ENCODE peak calls at places on chromosomes 5 and 9, in eight cellular contexts. One of them, this sample, is unnamed.

GRCh38 chr9:90032296-90033029 is 427.7 kb downstream of the GADD45G start:
- DNase-seq in Calu3: no peak
- DNase-seq in CD4-positive, alpha-beta T cell: no peak
- DNase-seq in body of pancreas: no peak
- DNase-seq in lung: no peak
- DNase-seq in cardiac muscle cell: no peak
- DNase-seq in lower lobe of right lung: no peak
- DNase-seq in cardiac fibroblast: no peak
- DNase-seq in this sample: no peak

GRCh38 chr9:112043423-112043822 is 131.7 kb downstream of the SUSD1 start:
- DNase-seq in lung: no peak
- DNase-seq in Calu3: no peak
- DNase-seq in CD4-positive, alpha-beta T cell: no peak
- DNase-seq in cardiac fibroblast: no peak
- DNase-seq in body of pancreas: no peak
- DNase-seq in lower lobe of right lung: no peak
- DNase-seq in cardiac muscle cell: no peak
- DNase-seq in this sample: no peak

GRCh38 chr5:178249191-178249989 is 16.8 kb upstream of the PHYKPL start:
- DNase-seq in cardiac muscle cell: peak
- DNase-seq in Calu3: no peak
- DNase-seq in body of pancreas: no peak
- DNase-seq in cardiac fibroblast: peak
- DNase-seq in CD4-positive, alpha-beta T cell: no peak
- DNase-seq in lower lobe of right lung: no peak
- DNase-seq in lung: no peak
- DNase-seq in this sample: no peak

GRCh38 chr5:57338068-57338848 is 144.4 kb downstream of the ACTBL2 start:
- DNase-seq in body of pancreas: peak
- DNase-seq in cardiac fibroblast: peak
- DNase-seq in lung: no peak
- DNase-seq in Calu3: peak
- DNase-seq in CD4-positive, alpha-beta T cell: no peak
- DNase-seq in lower lobe of right lung: no peak
- DNase-seq in cardiac muscle cell: peak
- DNase-seq in this sample: no peak

GRCh38 chr9:109014267-109015025 is 1.1 kb upstream of the CTNNAL1 start:
- DNase-seq in lower lobe of right lung: no peak
- DNase-seq in cardiac muscle cell: peak
- DNase-seq in CD4-positive, alpha-beta T cell: no peak
- DNase-seq in cardiac fibroblast: peak
- DNase-seq in Calu3: no peak
- DNase-seq in lung: no peak
- DNase-seq in body of pancreas: no peak
- DNase-seq in this sample: no peak

GRCh38 chr9:94946256-94946655 is 219.8 kb downstream of the AOPEP start:
- DNase-seq in lung: no peak
- DNase-seq in lower lobe of right lung: no peak
- DNase-seq in Calu3: no peak
- DNase-seq in cardiac muscle cell: no peak
- DNase-seq in body of pancreas: no peak
- DNase-seq in CD4-positive, alpha-beta T cell: no peak
- DNase-seq in cardiac fibroblast: no peak
- DNase-seq in this sample: no peak

GRCh38 chr9:20353931-20354652 is 268.2 kb downstream of the MLLT3 start:
- DNase-seq in Calu3: no peak
- DNase-seq in CD4-positive, alpha-beta T cell: no peak
- DNase-seq in lower lobe of right lung: no peak
- DNase-seq in cardiac muscle cell: no peak
- DNase-seq in cardiac fibroblast: peak
- DNase-seq in body of pancreas: no peak
- DNase-seq in lung: no peak
- DNase-seq in this sample: no peak

GRCh38 chr9:88587885-88588628 is 53.1 kb downstream of the NXNL2 start:
- DNase-seq in CD4-positive, alpha-beta T cell: no peak
- DNase-seq in body of pancreas: no peak
- DNase-seq in lung: no peak
- DNase-seq in cardiac fibroblast: peak
- DNase-seq in lower lobe of right lung: no peak
- DNase-seq in cardiac muscle cell: no peak
- DNase-seq in Calu3: no peak
- DNase-seq in this sample: no peak

GRCh38 chr5:6729400-6730310 is 16.4 kb downstream of the TENT4A start:
- DNase-seq in lung: no peak
- DNase-seq in cardiac muscle cell: no peak
- DNase-seq in CD4-positive, alpha-beta T cell: peak
- DNase-seq in body of pancreas: peak
- DNase-seq in lower lobe of right lung: no peak
- DNase-seq in Calu3: no peak
- DNase-seq in cardiac fibroblast: no peak
- DNase-seq in this sample: no peak

GRCh38 chr9:112348257-112348992 is 15.0 kb upstream of the PTBP3 start:
- DNase-seq in lower lobe of right lung: peak
- DNase-seq in lung: peak
- DNase-seq in CD4-positive, alpha-beta T cell: peak
- DNase-seq in cardiac fibroblast: peak
- DNase-seq in Calu3: peak
- DNase-seq in body of pancreas: peak
- DNase-seq in cardiac muscle cell: peak
- DNase-seq in this sample: peak

GRCh38 chr5:58681943-58682342 is 99.1 kb downstream of the RAB3C start:
- DNase-seq in cardiac muscle cell: no peak
- DNase-seq in Calu3: no peak
- DNase-seq in cardiac fibroblast: no peak
- DNase-seq in lower lobe of right lung: no peak
- DNase-seq in lung: no peak
- DNase-seq in body of pancreas: no peak
- DNase-seq in CD4-positive, alpha-beta T cell: no peak
- DNase-seq in this sample: no peak

GRCh38 chr9:127898433-127899199 is 787 bp downstream of the ST6GALNAC6 start:
- DNase-seq in CD4-positive, alpha-beta T cell: no peak
- DNase-seq in Calu3: no peak
- DNase-seq in cardiac muscle cell: peak
- DNase-seq in body of pancreas: peak
- DNase-seq in lower lobe of right lung: peak
- DNase-seq in lung: no peak
- DNase-seq in cardiac fibroblast: peak
- DNase-seq in this sample: no peak

GRCh38 chr5:105172918-105173317 is 1610.3 kb upstream of the NUDT12 start:
- DNase-seq in lung: no peak
- DNase-seq in lower lobe of right lung: no peak
- DNase-seq in Calu3: no peak
- DNase-seq in cardiac muscle cell: no peak
- DNase-seq in cardiac fibroblast: no peak
- DNase-seq in body of pancreas: no peak
- DNase-seq in CD4-positive, alpha-beta T cell: no peak
- DNase-seq in this sample: no peak

GRCh38 chr5:59040804-59041201 is 457.9 kb downstream of the RAB3C start:
- DNase-seq in Calu3: no peak
- DNase-seq in lower lobe of right lung: no peak
- DNase-seq in body of pancreas: no peak
- DNase-seq in cardiac fibroblast: no peak
- DNase-seq in cardiac muscle cell: no peak
- DNase-seq in lung: no peak
- DNase-seq in CD4-positive, alpha-beta T cell: no peak
- DNase-seq in this sample: no peak

GRCh38 chr5:59346514-59346913 is 547.0 kb downstream of the PDE4D start:
- DNase-seq in lower lobe of right lung: no peak
- DNase-seq in CD4-positive, alpha-beta T cell: no peak
- DNase-seq in Calu3: no peak
- DNase-seq in cardiac muscle cell: no peak
- DNase-seq in lung: no peak
- DNase-seq in cardiac fibroblast: no peak
- DNase-seq in body of pancreas: no peak
- DNase-seq in this sample: no peak

GRCh38 chr9:114364528-114365041 is 23.2 kb downstream of the AKNA start:
- DNase-seq in lung: no peak
- DNase-seq in cardiac fibroblast: peak
- DNase-seq in cardiac muscle cell: no peak
- DNase-seq in CD4-positive, alpha-beta T cell: no peak
- DNase-seq in lower lobe of right lung: no peak
- DNase-seq in Calu3: no peak
- DNase-seq in body of pancreas: no peak
- DNase-seq in this sample: peak

GRCh38 chr9:2193565-2193964 is 178.4 kb downstream of the SMARCA2 start:
- DNase-seq in CD4-positive, alpha-beta T cell: no peak
- DNase-seq in body of pancreas: no peak
- DNase-seq in Calu3: no peak
- DNase-seq in cardiac muscle cell: no peak
- DNase-seq in cardiac fibroblast: no peak
- DNase-seq in lung: no peak
- DNase-seq in lower lobe of right lung: no peak
- DNase-seq in this sample: no peak

GRCh38 chr9:92141144-92142129 is 26.2 kb upstream of the SPTLC1 start:
- DNase-seq in CD4-positive, alpha-beta T cell: no peak
- DNase-seq in body of pancreas: peak
- DNase-seq in Calu3: peak
- DNase-seq in lower lobe of right lung: no peak
- DNase-seq in lung: no peak
- DNase-seq in cardiac fibroblast: peak
- DNase-seq in cardiac muscle cell: peak
- DNase-seq in this sample: no peak
- TF ChIP-seq CTCF in CD4-positive, alpha-beta T cell: no peak
- TF ChIP-seq CTCF in body of pancreas: no peak
- TF ChIP-seq CTCF in Calu3: no peak
- TF ChIP-seq CTCF in lower lobe of right lung: no peak
- TF ChIP-seq CTCF in lung: no peak
- TF ChIP-seq CTCF in cardiac fibroblast: no peak
- TF ChIP-seq CTCF in cardiac muscle cell: no peak
- TF ChIP-seq CTCF in this sample: no peak

GRCh38 chr5:32474201-32474854 is 29.8 kb upstream of the ZFR start:
- DNase-seq in body of pancreas: no peak
- DNase-seq in CD4-positive, alpha-beta T cell: no peak
- DNase-seq in Calu3: no peak
- DNase-seq in cardiac fibroblast: no peak
- DNase-seq in cardiac muscle cell: no peak
- DNase-seq in lower lobe of right lung: no peak
- DNase-seq in lung: no peak
- DNase-seq in this sample: no peak

GRCh38 chr5:32476891-32477290 is 32.4 kb upstream of the ZFR start:
- DNase-seq in CD4-positive, alpha-beta T cell: no peak
- DNase-seq in lung: no peak
- DNase-seq in cardiac muscle cell: no peak
- DNase-seq in body of pancreas: no peak
- DNase-seq in lower lobe of right lung: no peak
- DNase-seq in cardiac fibroblast: no peak
- DNase-seq in Calu3: no peak
- DNase-seq in this sample: no peak

GRCh38 chr5:32475338-32476097 is 31.0 kb upstream of the ZFR start:
- DNase-seq in cardiac muscle cell: no peak
- DNase-seq in CD4-positive, alpha-beta T cell: no peak
- DNase-seq in cardiac fibroblast: peak
- DNase-seq in lower lobe of right lung: no peak
- DNase-seq in body of pancreas: no peak
- DNase-seq in lung: no peak
- DNase-seq in Calu3: no peak
- DNase-seq in this sample: no peak

GRCh38 chr5:32473072-32473471 is 28.5 kb upstream of the ZFR start:
- DNase-seq in lung: no peak
- DNase-seq in cardiac fibroblast: no peak
- DNase-seq in lower lobe of right lung: no peak
- DNase-seq in Calu3: no peak
- DNase-seq in body of pancreas: no peak
- DNase-seq in cardiac muscle cell: no peak
- DNase-seq in CD4-positive, alpha-beta T cell: no peak
- DNase-seq in this sample: no peak

GRCh38 chr5:32471784-32472183 is 27.2 kb upstream of the ZFR start:
- DNase-seq in cardiac muscle cell: no peak
- DNase-seq in lower lobe of right lung: no peak
- DNase-seq in cardiac fibroblast: no peak
- DNase-seq in body of pancreas: peak
- DNase-seq in CD4-positive, alpha-beta T cell: no peak
- DNase-seq in lung: no peak
- DNase-seq in Calu3: peak
- DNase-seq in this sample: no peak
- TF ChIP-seq CTCF in cardiac muscle cell: no peak
- TF ChIP-seq CTCF in lower lobe of right lung: no peak
- TF ChIP-seq CTCF in cardiac fibroblast: no peak
- TF ChIP-seq CTCF in body of pancreas: no peak
- TF ChIP-seq CTCF in CD4-positive, alpha-beta T cell: no peak
- TF ChIP-seq CTCF in lung: no peak
- TF ChIP-seq CTCF in Calu3: no peak
- TF ChIP-seq CTCF in this sample: no peak

GRCh38 chr5:69033690-69034089 is 60.1 kb upstream of the SLC30A5 start:
- DNase-seq in CD4-positive, alpha-beta T cell: no peak
- DNase-seq in lower lobe of right lung: no peak
- DNase-seq in cardiac fibroblast: no peak
- DNase-seq in body of pancreas: no peak
- DNase-seq in cardiac muscle cell: no peak
- DNase-seq in Calu3: no peak
- DNase-seq in lung: no peak
- DNase-seq in this sample: no peak
- TF ChIP-seq CTCF in CD4-positive, alpha-beta T cell: no peak
- TF ChIP-seq CTCF in lower lobe of right lung: no peak
- TF ChIP-seq CTCF in cardiac fibroblast: no peak
- TF ChIP-seq CTCF in body of pancreas: no peak
- TF ChIP-seq CTCF in cardiac muscle cell: no peak
- TF ChIP-seq CTCF in Calu3: no peak
- TF ChIP-seq CTCF in lung: no peak
- TF ChIP-seq CTCF in this sample: no peak

GRCh38 chr5:72767289-72768010 is 49.0 kb upstream of the TNPO1 start:
- DNase-seq in CD4-positive, alpha-beta T cell: no peak
- DNase-seq in Calu3: no peak
- DNase-seq in lung: no peak
- DNase-seq in cardiac muscle cell: peak
- DNase-seq in cardiac fibroblast: peak
- DNase-seq in body of pancreas: no peak
- DNase-seq in lower lobe of right lung: no peak
- DNase-seq in this sample: no peak
- TF ChIP-seq CTCF in CD4-positive, alpha-beta T cell: no peak
- TF ChIP-seq CTCF in Calu3: no peak
- TF ChIP-seq CTCF in lung: no peak
- TF ChIP-seq CTCF in cardiac muscle cell: no peak
- TF ChIP-seq CTCF in cardiac fibroblast: peak
- TF ChIP-seq CTCF in body of pancreas: no peak
- TF ChIP-seq CTCF in lower lobe of right lung: no peak
- TF ChIP-seq CTCF in this sample: no peak

GRCh38 chr5:180208435-180209081 is 453 bp downstream of the RASGEF1C start:
- DNase-seq in cardiac fibroblast: no peak
- DNase-seq in lower lobe of right lung: no peak
- DNase-seq in Calu3: peak
- DNase-seq in CD4-positive, alpha-beta T cell: no peak
- DNase-seq in cardiac muscle cell: peak
- DNase-seq in body of pancreas: no peak
- DNase-seq in lung: no peak
- DNase-seq in this sample: no peak

GRCh38 chr5:180208038-180208434 is 975 bp downstream of the RASGEF1C start:
- DNase-seq in lower lobe of right lung: no peak
- DNase-seq in CD4-positive, alpha-beta T cell: no peak
- DNase-seq in lung: no peak
- DNase-seq in body of pancreas: no peak
- DNase-seq in Calu3: no peak
- DNase-seq in cardiac muscle cell: no peak
- DNase-seq in cardiac fibroblast: no peak
- DNase-seq in this sample: no peak

GRCh38 chr5:180210961-180211760 is 2.1 kb upstream of the RASGEF1C start:
- DNase-seq in cardiac muscle cell: no peak
- DNase-seq in lung: no peak
- DNase-seq in lower lobe of right lung: no peak
- DNase-seq in Calu3: no peak
- DNase-seq in CD4-positive, alpha-beta T cell: no peak
- DNase-seq in cardiac fibroblast: no peak
- DNase-seq in body of pancreas: no peak
- DNase-seq in this sample: no peak

GRCh38 chr5:180207593-180207992 is 1.4 kb downstream of the RASGEF1C start:
- DNase-seq in body of pancreas: no peak
- DNase-seq in CD4-positive, alpha-beta T cell: no peak
- DNase-seq in cardiac fibroblast: no peak
- DNase-seq in lung: no peak
- DNase-seq in cardiac muscle cell: no peak
- DNase-seq in Calu3: no peak
- DNase-seq in lower lobe of right lung: no peak
- DNase-seq in this sample: no peak

GRCh38 chr5:180209137-180209581 is at the start of gene RASGEF1C:
- DNase-seq in lower lobe of right lung: peak
- DNase-seq in cardiac fibroblast: peak
- DNase-seq in Calu3: peak
- DNase-seq in lung: peak
- DNase-seq in CD4-positive, alpha-beta T cell: peak
- DNase-seq in cardiac muscle cell: peak
- DNase-seq in body of pancreas: peak
- DNase-seq in this sample: no peak
- TF ChIP-seq CTCF in lower lobe of right lung: no peak
- TF ChIP-seq CTCF in cardiac fibroblast: no peak
- TF ChIP-seq CTCF in Calu3: peak
- TF ChIP-seq CTCF in lung: peak
- TF ChIP-seq CTCF in CD4-positive, alpha-beta T cell: no peak
- TF ChIP-seq CTCF in cardiac muscle cell: peak
- TF ChIP-seq CTCF in body of pancreas: no peak
- TF ChIP-seq CTCF in this sample: peak